ENCODE peak calls at places on chromosomes 3 and 15, in eight cellular contexts. J is mesendoderm, M is SK-N-SH, N is A549, G is hepatocyte, W is right cardiac atrium, O is prostate gland, A is left lung. Y is an unnamed sample. For H3K4me1, the result is how much of the 10 kb centered on the place peaks cover.

GRCh38 chr15:91593081-91593480 is 260.4 kb upstream of the SLCO3A1 start:
- DNase-seq in J (no peak), M (no peak), N (no peak), G (no peak), W (no peak), O (no peak), A (no peak), Y (no peak)

GRCh38 chr3:13347390-13347966 is 72.6 kb downstream of the NUP210 start:
- DNase-seq in J (peak), M (no peak), N (no peak), G (peak), W (no peak), O (no peak), A (peak), Y (no peak)

GRCh38 chr15:36880226-36880912 is 220.0 kb downstream of the MEIS2 start:
- DNase-seq in J (peak), M (no peak), N (no peak), G (no peak), W (no peak), O (no peak), A (peak), Y (no peak)

GRCh38 chr3:160999268-160999667 is 105.9 kb downstream of the B3GALNT1 start:
- DNase-seq in J (no peak), M (no peak), N (no peak), G (no peak), W (no peak), O (no peak), A (no peak), Y (no peak)

GRCh38 chr3:48656061-48656840 is 6.4 kb downstream of the CELSR3 start:
- DNase-seq in J (peak), M (peak), N (peak), G (peak), W (peak), O (peak), A (peak), Y (peak)

GRCh38 chr3:184166671-184167070 is 8.0 kb upstream of the AP2M1 start:
- DNase-seq in J (no peak), M (no peak), N (no peak), G (no peak), W (no peak), O (no peak), A (no peak), Y (no peak)

GRCh38 chr3:4406746-4407568 is 60.1 kb downstream of the SUMF1 start:
- DNase-seq in J (no peak), M (no peak), N (peak), G (peak), W (no peak), O (no peak), A (no peak), Y (no peak)

GRCh38 chr3:197239857-197240256 is 58.6 kb downstream of the DLG1 start:
- DNase-seq in J (no peak), M (no peak), N (no peak), G (no peak), W (no peak), O (no peak), A (no peak), Y (no peak)

GRCh38 chr3:108223928-108224327 is 1.7 kb upstream of the IFT57 start:
- DNase-seq in J (no peak), M (no peak), N (no peak), G (no peak), W (peak), O (no peak), A (no peak), Y (no peak)

GRCh38 chr15:38651328-38652038 is 86.9 kb upstream of the RASGRP1 start:
- DNase-seq in J (peak), M (no peak), N (no peak), G (no peak), W (no peak), O (no peak), A (no peak), Y (peak)

GRCh38 chr3:134161817-134162396 is 88.8 kb downstream of the RYK start:
- DNase-seq in J (peak), M (no peak), N (no peak), G (no peak), W (no peak), O (no peak), A (no peak), Y (no peak)

GRCh38 chr15:45573961-45574629 is 13.1 kb upstream of the BLOC1S6 start:
- DNase-seq in J (peak), M (peak), N (peak), G (peak), W (no peak), O (no peak), A (no peak), Y (no peak)

GRCh38 chr3:141486416-141486734 is 452 bp upstream of the RASA2 start:
- DNase-seq in J (peak), M (no peak), N (no peak), G (no peak), W (no peak), O (no peak), A (no peak), Y (peak)

GRCh38 chr3:138092023-138092422 is 23.4 kb downstream of the DZIP1L start:
- DNase-seq in J (no peak), M (no peak), N (no peak), G (no peak), W (no peak), O (no peak), A (no peak), Y (no peak)

GRCh38 chr15:53520867-53521525 is 238.5 kb downstream of the WDR72 start:
- DNase-seq in J (peak), M (no peak), N (no peak), G (no peak), W (no peak), O (no peak), A (no peak), Y (no peak)

GRCh38 chr3:54866221-54866620 is 61.6 kb downstream of the LRTM1 start:
- DNase-seq in J (no peak), M (peak), N (no peak), G (no peak), W (no peak), O (no peak), A (no peak), Y (no peak)

GRCh38 chr15:50906954-50907865 is 1.3 kb upstream of the AP4E1 start:
- DNase-seq in J (no peak), M (peak), N (peak), G (peak), W (no peak), O (no peak), A (no peak), Y (no peak)

GRCh38 chr3:81485444-81485865 is 276.0 kb downstream of the GBE1 start:
- DNase-seq in J (no peak), M (no peak), N (no peak), G (peak), W (no peak), O (no peak), A (no peak), Y (no peak)

GRCh38 chr15:31261266-31262142 is 65.1 kb upstream of the KLF13 start:
- DNase-seq in J (no peak), M (no peak), N (no peak), G (no peak), W (no peak), O (no peak), A (no peak), Y (no peak)

GRCh38 chr3:12741205-12741604 is 17.9 kb downstream of the TMEM40 start:
- DNase-seq in J (peak), M (no peak), N (no peak), G (no peak), W (no peak), O (no peak), A (no peak), Y (no peak)

GRCh38 chr15:91342091-91342490 is 242.0 kb downstream of the SV2B start:
- DNase-seq in J (no peak), M (no peak), N (no peak), G (no peak), W (no peak), O (no peak), A (no peak), Y (no peak)

GRCh38 chr3:193207290-193207689 is 33.7 kb upstream of the PLAAT1 start:
- DNase-seq in J (no peak), M (no peak), N (peak), G (no peak), W (no peak), O (no peak), A (no peak), Y (no peak)

GRCh38 chr3:45631486-45631885 is 36.9 kb downstream of the LIMD1 start:
- DNase-seq in J (no peak), M (no peak), N (no peak), G (no peak), W (no peak), O (no peak), A (no peak), Y (no peak)

GRCh38 chr3:2477635-2478034 is 379.0 kb downstream of the CNTN4 start:
- DNase-seq in J (no peak), M (no peak), N (no peak), G (no peak), W (no peak), O (no peak), A (no peak), Y (no peak)

GRCh38 chr15:41791970-41792637 is 17.8 kb downstream of the MAPKBP1 start:
- DNase-seq in J (no peak), M (no peak), N (no peak), G (no peak), W (no peak), O (no peak), A (no peak), Y (no peak)

GRCh38 chr3:190519886-190520285 is 6.0 kb downstream of the IL1RAP start:
- DNase-seq in J (no peak), M (no peak), N (no peak), G (no peak), W (no peak), O (no peak), A (no peak), Y (no peak)

GRCh38 chr3:31472479-31473390 is 60.0 kb upstream of the STT3B start:
- DNase-seq in J (no peak), M (no peak), N (no peak), G (no peak), W (no peak), O (no peak), A (no peak), Y (no peak)

GRCh38 chr15:58146734-58147133 is 8.6 kb downstream of the AQP9 start:
- DNase-seq in J (peak), M (no peak), N (peak), G (peak), W (no peak), O (no peak), A (no peak), Y (peak)
- H3K27ac ChIP-seq in J (no peak), M (no peak), N (no peak), G (no peak), W (no peak), O (no peak), A (peak), Y (no peak)

DNA sequence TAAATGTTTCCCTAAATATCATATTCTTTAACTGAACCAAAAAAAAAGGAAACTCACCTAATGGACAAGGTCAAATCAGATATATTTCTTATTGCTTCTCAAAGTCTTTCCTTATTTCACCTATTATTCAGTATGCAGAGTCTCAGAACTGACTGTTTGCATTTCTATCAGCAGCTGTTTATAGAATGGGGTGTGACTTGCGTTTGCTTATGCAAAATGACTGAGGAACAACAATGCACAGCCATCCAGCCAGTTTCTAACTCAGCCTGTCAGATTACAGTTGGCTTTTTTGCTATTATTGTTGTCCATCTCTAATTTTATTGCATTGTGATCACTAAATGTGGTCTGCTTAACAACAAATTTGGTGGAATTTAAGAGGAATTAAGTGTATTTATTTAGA is 40.7 kb downstream of the RAB27A start:
- DNase-seq in J (no peak), M (no peak), N (no peak), G (no peak), W (no peak), O (no peak), A (no peak), Y (no peak)
- H3K4me1 ChIP-seq in J (under half), M (under half), N (under half), G (under half), W (under half), O (under half), A (half or more), Y (under half)

DNA sequence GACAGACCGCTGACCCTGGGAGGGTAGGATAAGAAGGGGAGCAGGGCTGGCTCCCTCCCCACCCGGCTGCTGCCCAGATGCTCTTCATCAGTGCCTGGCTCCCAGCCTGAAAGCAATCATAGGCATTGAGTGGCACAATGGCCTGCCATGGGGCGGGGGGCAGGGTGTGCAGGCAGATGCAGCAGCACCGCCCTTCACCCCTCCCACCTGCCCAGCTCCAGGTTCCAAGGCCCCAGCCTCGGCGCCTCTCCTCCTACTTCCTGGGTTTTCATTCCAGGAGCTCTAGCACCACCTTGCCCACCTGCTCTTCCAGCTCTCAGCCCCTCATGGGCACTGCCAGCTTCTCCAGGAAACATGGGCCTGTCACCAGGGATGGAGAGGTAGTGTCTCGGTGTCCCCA is 101.7 kb downstream of the MEGF11 start:
- DNase-seq in J (no peak), M (peak), N (peak), G (no peak), W (no peak), O (no peak), A (no peak), Y (no peak)
- H3K4me3 ChIP-seq in J (no peak), M (no peak), N (no peak), G (no peak), W (no peak), O (no peak), A (no peak), Y (no peak)

GRCh38 chr15:74010929-74011540 is 16.5 kb downstream of the PML start:
- DNase-seq in J (no peak), M (no peak), N (no peak), G (peak), W (no peak), O (no peak), A (no peak), Y (peak)
- H3K27ac ChIP-seq in J (no peak), M (no peak), N (peak), G (peak), W (peak), O (peak), A (peak), Y (peak)